ENCODE peak calls at places on chromosomes 6 and 20, in six cellular contexts. S is HepG2, L is lower lobe of right lung, A is endodermal cell, V is sigmoid colon, F is tibial artery. D is an unnamed sample.
A peak's percentile ranks its signal among the peaks of the same experiment; 100 is the strongest.

GRCh38 chr6:73679009-73679408 is 17.0 kb upstream of the CD109 start:
- DNase-seq in V (no peak), A (no peak), L (no peak), F (no peak), S (no peak), D (no peak)

GRCh38 chr6:111852704-111853103 is 20.5 kb downstream of the FYN start:
- DNase-seq in F (no peak), L (no peak), A (no peak), S (peak; percentile 45), V (no peak), D (no peak)

GRCh38 chr20:40771848-40772247 is 82.8 kb upstream of the MAFB start:
- DNase-seq in A (no peak), V (no peak), L (no peak), S (no peak), F (no peak), D (no peak)

GRCh38 chr20:31819083-31819784 is at the start of gene MYLK2:
- DNase-seq in F (no peak), L (no peak), S (no peak), A (no peak), V (no peak), D (no peak)

GRCh38 chr20:7622399-7622961 is 317.8 kb downstream of the HAO1 start:
- DNase-seq in V (no peak), A (no peak), S (no peak), L (no peak), F (no peak), D (no peak)

GRCh38 chr6:106729848-106730247 is 100.5 kb downstream of the QRSL1 start:
- DNase-seq in L (no peak), V (no peak), S (no peak), F (no peak), A (no peak), D (no peak)

GRCh38 chr6:159973406-159973805 is 4.5 kb downstream of the IGF2R start:
- DNase-seq in L (no peak), V (no peak), A (no peak), S (no peak), F (no peak), D (no peak)

GRCh38 chr6:116410945-116411623 is 40.3 kb downstream of the DSE start:
- DNase-seq in S (no peak), A (no peak), F (no peak), V (no peak), L (no peak), D (no peak)

GRCh38 chr6:164106345-164106769 is 691.8 kb downstream of the QKI start:
- DNase-seq in F (no peak), V (no peak), L (no peak), S (peak; percentile 16), A (peak; percentile 82), D (peak; percentile 67)

GRCh38 chr6:39085129-39085528 is 29.9 kb downstream of the SAYSD1 start:
- DNase-seq in A (no peak), F (no peak), S (no peak), L (no peak), V (no peak), D (no peak)

GRCh38 chr6:13453771-13454251 is 33.6 kb downstream of the GFOD1 start:
- DNase-seq in L (no peak), A (peak; percentile 21), F (no peak), V (no peak), S (no peak), D (no peak)

GRCh38 chr6:32337166-32337805 is 34.4 kb downstream of the TSBP1 start:
- DNase-seq in A (no peak), L (no peak), V (no peak), F (no peak), S (no peak), D (no peak)

GRCh38 chr20:45372646-45373352 is 5.3 kb downstream of the TP53TG5 start:
- DNase-seq in L (peak; percentile 68), V (peak; percentile 88), S (no peak), A (peak; percentile 81), F (peak; percentile 54), D (peak; percentile 57)

GRCh38 chr6:10759884-10760329 is 12.3 kb downstream of the TMEM14B start:
- DNase-seq in A (no peak), L (no peak), V (peak; percentile 69), F (no peak), S (no peak), D (no peak)

GRCh38 chr6:24721461-24722215 is 2.7 kb upstream of the C6orf62 start:
- DNase-seq in L (no peak), V (no peak), A (no peak), F (peak; percentile 90), S (no peak), D (no peak)

GRCh38 chr6:136761227-136761922 is 30.9 kb downstream of the MAP3K5 start:
- DNase-seq in S (no peak), F (no peak), L (no peak), A (no peak), V (no peak), D (no peak)

GRCh38 chr20:61986762-61987321 is 78.8 kb downstream of the TAF4 start:
- DNase-seq in L (no peak), S (no peak), A (no peak), F (no peak), V (no peak), D (no peak)

GRCh38 chr20:14093652-14094051 is 98.3 kb downstream of the MACROD2 start:
- DNase-seq in V (no peak), L (no peak), F (no peak), S (no peak), A (no peak), D (no peak)

GRCh38 chr6:50653253-50653652 is 60.1 kb upstream of the TFAP2D start:
- DNase-seq in S (no peak), L (no peak), F (no peak), A (no peak), V (no peak), D (no peak)

GRCh38 chr6:28295326-28295725 is 14.0 kb downstream of the PGBD1 start:
- DNase-seq in F (no peak), A (no peak), S (no peak), V (no peak), L (no peak), D (no peak)

GRCh38 chr20:47487175-47487917 is 14.3 kb upstream of the NCOA3 start:
- DNase-seq in S (no peak), F (no peak), L (no peak), A (no peak), V (no peak), D (peak; percentile 17)

GRCh38 chr20:41573955-41574354 is 44.2 kb downstream of the CHD6 start:
- DNase-seq in L (no peak), V (no peak), F (no peak), A (no peak), S (no peak), D (no peak)

GRCh38 chr20:57959589-57959988 is 249.8 kb upstream of the PMEPA1 start:
- DNase-seq in F (no peak), L (no peak), V (no peak), A (no peak), S (no peak), D (no peak)

GRCh38 chr20:51966296-51966971 is 164.1 kb upstream of the SALL4 start:
- DNase-seq in A (peak; percentile 91), F (peak; percentile 30), S (peak; percentile 84), V (peak; percentile 63), L (no peak), D (no peak)

GRCh38 chr6:90230547-90231240 is 65.9 kb downstream of the BACH2 start:
- DNase-seq in S (no peak), F (no peak), A (no peak), L (no peak), V (no peak), D (no peak)

GRCh38 chr6:53347250-53347920 is 1.4 kb downstream of the ELOVL5 start:
- DNase-seq in A (no peak), S (no peak), F (no peak), L (no peak), V (no peak), D (no peak)

DNA sequence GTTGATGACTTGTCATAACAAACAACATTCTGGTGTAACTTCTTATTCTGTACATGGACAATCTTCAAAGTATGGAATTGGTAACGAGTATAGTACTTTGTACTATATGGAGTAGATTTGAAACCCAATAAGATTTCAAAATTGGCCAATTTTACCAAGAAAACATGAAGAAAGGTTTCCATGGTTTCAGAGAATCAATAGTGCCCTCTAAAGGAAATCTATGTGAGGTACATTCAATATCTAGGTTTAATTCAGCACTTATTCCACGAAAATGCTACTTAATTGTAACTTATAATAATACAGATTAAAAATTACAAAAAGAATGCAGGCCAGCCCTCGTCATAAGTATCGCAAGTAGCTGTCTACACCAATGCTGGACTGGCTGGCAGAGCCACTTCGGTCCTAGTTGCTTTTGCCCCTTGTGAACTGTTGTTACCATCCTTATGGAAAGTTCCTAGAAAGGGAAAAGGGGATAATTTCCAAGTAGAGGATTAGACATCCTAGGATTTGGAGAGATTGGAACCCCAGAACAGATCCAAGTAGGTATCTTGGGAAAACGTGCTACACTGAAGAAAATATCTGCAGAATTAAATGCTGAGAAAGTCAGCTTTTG is 70.9 kb downstream of the LCA5 start:
- DNase-seq in F (no peak), S (no peak), V (no peak), L (no peak), A (no peak), D (no peak)
- TF ChIP-seq CTCF in F (peak; percentile 43), S (peak; percentile 51), V (no peak), L (peak; percentile 51), A (peak; percentile 79), D (peak; percentile 61)

GRCh38 chr6:26057899-26058298 is 29.3 kb upstream of the HFE start:
- DNase-seq in S (no peak), L (no peak), A (no peak), F (no peak), V (no peak), D (no peak)
- H3K27ac ChIP-seq in S (peak overlapping the region; percentile 90), L (no peak overlapping the region), A (no peak overlapping the region), F (no peak overlapping the region), V (peak overlapping the region; percentile 88), D (no peak overlapping the region)

GRCh38 chr6:29723666-29724588 is 693 bp downstream of the HLA-F start:
- DNase-seq in L (peak; percentile 61), S (no peak), V (no peak), F (peak; percentile 44), A (peak; percentile 92), D (no peak)

GRCh38 chr6:29722773-29723665 is at the start of gene HLA-F:
- DNase-seq in S (peak; percentile 63), A (peak; percentile 90), L (peak; percentile 89), F (peak; percentile 94), V (peak; percentile 95), D (peak; percentile 86)

GRCh38 chr6:29724937-29725869 is 2.0 kb downstream of the HLA-F start:
- DNase-seq in A (no peak), L (no peak), V (no peak), F (no peak), S (no peak), D (no peak)

GRCh38 chr6:29725981-29726380 is 2.7 kb downstream of the HLA-F start:
- DNase-seq in L (no peak), F (no peak), S (no peak), A (no peak), V (no peak), D (no peak)

GRCh38 chr6:29720863-29721262 is 2.4 kb upstream of the HLA-F start:
- DNase-seq in S (no peak), A (peak; percentile 82), F (no peak), L (no peak), V (no peak), D (no peak)
- TF ChIP-seq CTCF in S (peak; percentile 15), A (peak; percentile 65), F (no peak), L (no peak), V (no peak), D (no peak)

DNA sequence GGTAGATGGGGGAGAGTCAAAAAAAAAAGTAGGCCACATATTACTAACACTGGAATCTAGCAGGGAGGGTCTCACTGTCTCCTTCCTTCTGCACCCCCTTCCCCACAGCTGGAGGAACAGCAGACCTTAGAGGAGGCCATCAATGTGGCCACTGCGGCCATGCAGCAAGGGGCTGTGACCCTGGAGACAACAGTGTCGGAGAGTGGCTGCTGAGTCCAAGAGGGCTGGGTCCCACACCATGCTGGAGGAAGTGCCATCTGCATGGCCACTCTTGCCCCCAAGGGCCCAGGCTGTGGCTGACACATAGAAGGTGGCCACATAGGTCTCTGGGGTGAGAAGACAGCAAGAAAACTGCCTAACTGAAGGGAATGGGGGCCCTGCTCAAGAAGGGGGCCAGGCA is 2.6 kb upstream of the DEF6 start:
- DNase-seq in L (no peak), S (no peak), V (peak; percentile 57), A (no peak), F (no peak), D (no peak)
- H3K27ac ChIP-seq in L (no peak overlapping the region), S (no peak overlapping the region), V (no peak overlapping the region), A (no peak overlapping the region), F (no peak overlapping the region), D (no peak overlapping the region)